ENCODE peak calls at places on chromosomes 2 and 18, in four cellular contexts. One of them, this sample, is unnamed. For H3K79me2, the result is how much of the 10 kb centered on the place peaks cover.

GRCh38 chr2:168538534-168538933 is 82.5 kb downstream of the CERS6 start:
- DNase-seq in endothelial cell of umbilical vein: no peak
- DNase-seq in HepG2: no peak
- DNase-seq in H1: no peak
- DNase-seq in this sample: no peak

GRCh38 chr2:17543848-17544645 is 3.6 kb downstream of the VSNL1 start:
- DNase-seq in endothelial cell of umbilical vein: no peak
- DNase-seq in HepG2: peak
- DNase-seq in H1: no peak
- DNase-seq in this sample: no peak

GRCh38 chr2:63865159-63865799 is 23.6 kb downstream of the UGP2 start:
- DNase-seq in endothelial cell of umbilical vein: no peak
- DNase-seq in HepG2: peak
- DNase-seq in H1: no peak
- DNase-seq in this sample: no peak

GRCh38 chr18:68909579-68909978 is 111.7 kb downstream of the CCDC102B start:
- DNase-seq in endothelial cell of umbilical vein: no peak
- DNase-seq in HepG2: no peak
- DNase-seq in H1: no peak
- DNase-seq in this sample: no peak

GRCh38 chr18:58186258-58186948 is 142.4 kb downstream of the NEDD4L start:
- DNase-seq in endothelial cell of umbilical vein: peak
- DNase-seq in HepG2: no peak
- DNase-seq in H1: no peak
- DNase-seq in this sample: no peak

GRCh38 chr2:209471037-209471436 is 47.2 kb downstream of the MAP2 start:
- DNase-seq in endothelial cell of umbilical vein: peak
- DNase-seq in HepG2: no peak
- DNase-seq in H1: no peak
- DNase-seq in this sample: no peak

GRCh38 chr2:2016912-2017311 is 272.6 kb upstream of the PXDN start:
- DNase-seq in endothelial cell of umbilical vein: no peak
- DNase-seq in HepG2: no peak
- DNase-seq in H1: no peak
- DNase-seq in this sample: no peak

GRCh38 chr18:21599585-21600525 is 649 bp downstream of the ESCO1 start:
- DNase-seq in endothelial cell of umbilical vein: peak
- DNase-seq in HepG2: peak
- DNase-seq in H1: no peak
- DNase-seq in this sample: peak

GRCh38 chr2:67066782-67067181 is 330.4 kb upstream of the ETAA1 start:
- DNase-seq in endothelial cell of umbilical vein: no peak
- DNase-seq in HepG2: no peak
- DNase-seq in H1: no peak
- DNase-seq in this sample: no peak

GRCh38 chr2:241258505-241259160 is 56.8 kb downstream of the HDLBP start:
- DNase-seq in endothelial cell of umbilical vein: peak
- DNase-seq in HepG2: no peak
- DNase-seq in H1: no peak
- DNase-seq in this sample: no peak

GRCh38 chr2:200860092-200860795 is 4.2 kb downstream of the CLK1 start:
- DNase-seq in endothelial cell of umbilical vein: peak
- DNase-seq in HepG2: no peak
- DNase-seq in H1: no peak
- DNase-seq in this sample: peak

GRCh38 chr2:73156539-73157124 is 43.9 kb upstream of the RAB11FIP5 start:
- DNase-seq in endothelial cell of umbilical vein: peak
- DNase-seq in HepG2: peak
- DNase-seq in H1: peak
- DNase-seq in this sample: peak

GRCh38 chr18:27564066-27564465 is 379.0 kb upstream of the CHST9 start:
- DNase-seq in endothelial cell of umbilical vein: no peak
- DNase-seq in HepG2: no peak
- DNase-seq in H1: no peak
- DNase-seq in this sample: no peak

GRCh38 chr2:101617786-101618185 is 79.7 kb upstream of the MAP4K4 start:
- DNase-seq in endothelial cell of umbilical vein: no peak
- DNase-seq in HepG2: no peak
- DNase-seq in H1: no peak
- DNase-seq in this sample: no peak

GRCh38 chr2:174035981-174036742 is 71.0 kb upstream of the SP3 start:
- DNase-seq in endothelial cell of umbilical vein: peak
- DNase-seq in HepG2: no peak
- DNase-seq in H1: no peak
- DNase-seq in this sample: peak

GRCh38 chr2:223524066-223524465 is 78.1 kb downstream of the SCG2 start:
- DNase-seq in endothelial cell of umbilical vein: no peak
- DNase-seq in HepG2: no peak
- DNase-seq in H1: no peak
- DNase-seq in this sample: no peak

GRCh38 chr2:15666776-15667578 is 75.3 kb downstream of the DDX1 start:
- DNase-seq in endothelial cell of umbilical vein: no peak
- DNase-seq in HepG2: no peak
- DNase-seq in H1: no peak
- DNase-seq in this sample: no peak

GRCh38 chr2:141055526-141055925 is 1075.3 kb downstream of the LRP1B start:
- DNase-seq in endothelial cell of umbilical vein: peak
- DNase-seq in HepG2: no peak
- DNase-seq in H1: no peak
- DNase-seq in this sample: no peak

GRCh38 chr2:47174731-47175361 is 19.7 kb upstream of the STPG4 start:
- DNase-seq in endothelial cell of umbilical vein: peak
- DNase-seq in HepG2: peak
- DNase-seq in H1: no peak
- DNase-seq in this sample: peak

GRCh38 chr2:217070611-217071010 is 210.7 kb upstream of the TNP1 start:
- DNase-seq in endothelial cell of umbilical vein: no peak
- DNase-seq in HepG2: no peak
- DNase-seq in H1: no peak
- DNase-seq in this sample: no peak

GRCh38 chr18:60417946-60418345 is 45.4 kb upstream of the MC4R start:
- DNase-seq in endothelial cell of umbilical vein: no peak
- DNase-seq in HepG2: no peak
- DNase-seq in H1: no peak
- DNase-seq in this sample: no peak

GRCh38 chr2:147346142-147346541 is 498.7 kb upstream of the ACVR2A start:
- DNase-seq in endothelial cell of umbilical vein: no peak
- DNase-seq in HepG2: no peak
- DNase-seq in H1: no peak
- DNase-seq in this sample: no peak

GRCh38 chr18:42976869-42977268 is 138.6 kb downstream of the RIT2 start:
- DNase-seq in endothelial cell of umbilical vein: no peak
- DNase-seq in HepG2: no peak
- DNase-seq in H1: no peak
- DNase-seq in this sample: no peak

GRCh38 chr18:7872569-7872968 is 305.5 kb downstream of the PTPRM start:
- DNase-seq in endothelial cell of umbilical vein: peak
- DNase-seq in HepG2: peak
- DNase-seq in H1: no peak
- DNase-seq in this sample: no peak

GRCh38 chr2:128329607-128330006 is 10.9 kb upstream of the HS6ST1 start:
- DNase-seq in endothelial cell of umbilical vein: no peak
- DNase-seq in HepG2: no peak
- DNase-seq in H1: no peak
- DNase-seq in this sample: no peak

GRCh38 chr18:56200381-56200831 is 438.0 kb downstream of the TXNL1 start:
- DNase-seq in endothelial cell of umbilical vein: peak
- DNase-seq in HepG2: no peak
- DNase-seq in H1: no peak
- DNase-seq in this sample: no peak

GRCh38 chr2:61775956-61776570 is 77.8 kb downstream of the FAM161A start:
- DNase-seq in endothelial cell of umbilical vein: no peak
- DNase-seq in HepG2: no peak
- DNase-seq in H1: no peak
- DNase-seq in this sample: no peak

GRCh38 chr2:124908411-124908810 is 883.3 kb downstream of the CNTNAP5 start:
- DNase-seq in endothelial cell of umbilical vein: no peak
- DNase-seq in HepG2: no peak
- DNase-seq in H1: no peak
- DNase-seq in this sample: no peak

GRCh38 chr2:232983669-232983991 is 29.4 kb downstream of the NGEF start:
- DNase-seq in endothelial cell of umbilical vein: no peak
- DNase-seq in HepG2: no peak
- DNase-seq in H1: no peak
- DNase-seq in this sample: no peak

GRCh38 chr2:105569616-105570015 is 170.8 kb upstream of the FHL2 start:
- DNase-seq in endothelial cell of umbilical vein: no peak
- DNase-seq in HepG2: no peak
- DNase-seq in H1: no peak
- DNase-seq in this sample: no peak

GRCh38 chr2:95077521-95077807 is 44.1 kb downstream of the MRPS5 start:
- DNase-seq in endothelial cell of umbilical vein: no peak
- DNase-seq in HepG2: no peak
- DNase-seq in H1: no peak
- DNase-seq in this sample: no peak

GRCh38 chr2:236619910-236620612 is 50.4 kb downstream of the ACKR3 start:
- DNase-seq in endothelial cell of umbilical vein: no peak
- DNase-seq in HepG2: no peak
- DNase-seq in H1: no peak
- DNase-seq in this sample: no peak

GRCh38 chr2:237393523-237393922 is 20.4 kb downstream of the COL6A3 start:
- DNase-seq in endothelial cell of umbilical vein: no peak
- DNase-seq in HepG2: no peak
- DNase-seq in H1: no peak
- DNase-seq in this sample: no peak

GRCh38 chr2:48915227-48915626 is 159.7 kb upstream of the LHCGR start:
- DNase-seq in endothelial cell of umbilical vein: no peak
- DNase-seq in HepG2: no peak
- DNase-seq in H1: no peak
- DNase-seq in this sample: no peak
- TF ChIP-seq JUN in endothelial cell of umbilical vein: no peak
- TF ChIP-seq JUN in HepG2: no peak
- TF ChIP-seq JUN in H1: no peak
- TF ChIP-seq JUN in this sample: no peak

GRCh38 chr2:226790436-226790835 is 9.2 kb downstream of the IRS1 start:
- DNase-seq in endothelial cell of umbilical vein: no peak
- DNase-seq in HepG2: no peak
- DNase-seq in H1: no peak
- DNase-seq in this sample: no peak
- H3K79me2 ChIP-seq in endothelial cell of umbilical vein: under half
- H3K79me2 ChIP-seq in HepG2: half or more
- H3K79me2 ChIP-seq in H1: half or more
- H3K79me2 ChIP-seq in this sample: under half

GRCh38 chr18:64546451-64546850 is 397.6 kb upstream of the LINC00305 start:
- DNase-seq in endothelial cell of umbilical vein: no peak
- DNase-seq in HepG2: no peak
- DNase-seq in H1: no peak
- DNase-seq in this sample: no peak
- TF ChIP-seq JUN in endothelial cell of umbilical vein: no peak
- TF ChIP-seq JUN in HepG2: no peak
- TF ChIP-seq JUN in H1: no peak
- TF ChIP-seq JUN in this sample: no peak

GRCh38 chr18:46894124-46894523 is 23.2 kb downstream of the PIAS2 start:
- DNase-seq in endothelial cell of umbilical vein: no peak
- DNase-seq in HepG2: no peak
- DNase-seq in H1: no peak
- DNase-seq in this sample: no peak
- H3K79me2 ChIP-seq in endothelial cell of umbilical vein: under half
- H3K79me2 ChIP-seq in HepG2: under half
- H3K79me2 ChIP-seq in H1: half or more
- H3K79me2 ChIP-seq in this sample: half or more

DNA sequence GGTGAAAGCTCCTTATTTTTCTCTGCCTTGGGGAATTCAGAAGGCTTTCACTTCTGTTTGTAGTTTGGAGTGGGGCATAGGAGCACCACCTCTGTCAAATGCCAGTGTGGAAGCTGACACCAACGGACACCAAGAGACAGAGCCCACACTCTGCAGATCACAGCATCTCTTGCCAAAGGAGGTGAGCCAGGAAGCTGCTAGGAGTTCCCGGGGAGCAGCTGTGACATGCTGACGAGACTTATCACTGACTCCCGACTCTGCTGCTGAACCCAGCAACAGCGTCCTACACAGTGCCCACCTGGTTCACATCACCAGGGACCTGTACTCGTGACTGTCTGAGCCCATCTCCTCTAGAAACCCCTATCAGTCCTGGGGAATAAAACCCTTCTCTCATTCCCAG is 8.1 kb downstream of the TEX51 start:
- DNase-seq in endothelial cell of umbilical vein: no peak
- DNase-seq in HepG2: no peak
- DNase-seq in H1: no peak
- DNase-seq in this sample: no peak
- TF ChIP-seq JUN in endothelial cell of umbilical vein: no peak
- TF ChIP-seq JUN in HepG2: no peak
- TF ChIP-seq JUN in H1: no peak
- TF ChIP-seq JUN in this sample: no peak

GRCh38 chr2:109614715-109615636 is 812 bp downstream of the SOWAHC start:
- DNase-seq in endothelial cell of umbilical vein: peak
- DNase-seq in HepG2: no peak
- DNase-seq in H1: no peak
- DNase-seq in this sample: no peak
- H3K79me2 ChIP-seq in endothelial cell of umbilical vein: under half
- H3K79me2 ChIP-seq in HepG2: half or more
- H3K79me2 ChIP-seq in H1: half or more
- H3K79me2 ChIP-seq in this sample: under half

DNA sequence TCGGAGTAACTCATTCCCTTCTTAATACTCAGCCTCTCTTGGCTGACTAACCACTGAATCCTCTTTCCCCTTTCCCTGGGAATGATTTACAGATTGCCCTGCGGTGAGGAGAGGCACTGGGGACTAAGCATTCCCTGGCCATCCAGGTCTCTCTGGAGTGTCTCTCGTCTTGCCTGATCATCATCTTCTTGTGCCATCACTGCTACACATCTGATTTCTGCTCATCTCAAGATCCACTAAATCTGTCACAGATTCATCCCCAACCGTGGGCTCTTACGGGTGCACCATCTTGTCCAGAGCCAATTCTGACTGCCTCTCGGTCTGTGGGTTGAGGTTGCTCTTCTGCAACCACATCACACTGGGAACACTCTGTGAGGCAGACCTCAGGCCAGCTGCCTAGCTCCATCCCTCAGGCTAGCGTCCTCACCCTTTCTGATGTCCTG is 12.0 kb downstream of the SFTPB start:
- DNase-seq in endothelial cell of umbilical vein: no peak
- DNase-seq in HepG2: no peak
- DNase-seq in H1: no peak
- DNase-seq in this sample: no peak
- TF ChIP-seq JUN in endothelial cell of umbilical vein: no peak
- TF ChIP-seq JUN in HepG2: no peak
- TF ChIP-seq JUN in H1: no peak
- TF ChIP-seq JUN in this sample: no peak

DNA sequence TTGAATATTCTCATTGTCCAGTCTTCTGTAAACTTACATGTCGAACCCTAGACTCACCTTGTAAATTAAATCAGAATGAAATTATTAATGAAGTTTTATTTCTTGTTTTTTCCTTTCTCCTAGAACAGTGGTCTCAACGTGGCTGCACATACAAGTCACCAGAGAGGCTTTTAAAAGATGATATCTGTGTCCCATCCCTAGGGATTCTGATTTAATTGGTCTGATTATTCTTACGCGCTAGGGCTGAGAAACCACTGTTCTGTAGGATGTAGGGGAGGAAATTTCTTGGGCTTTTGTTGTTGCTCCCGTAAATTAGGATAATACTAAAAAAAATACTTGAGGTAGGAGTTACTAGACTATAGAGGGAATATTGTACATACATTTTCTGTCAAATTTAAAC is 32.1 kb downstream of the PPM1B start:
- DNase-seq in endothelial cell of umbilical vein: no peak
- DNase-seq in HepG2: no peak
- DNase-seq in H1: no peak
- DNase-seq in this sample: no peak
- H3K79me2 ChIP-seq in endothelial cell of umbilical vein: under half
- H3K79me2 ChIP-seq in HepG2: under half
- H3K79me2 ChIP-seq in H1: half or more
- H3K79me2 ChIP-seq in this sample: half or more

This sample was measured in K562.